ENCODE peak calls at places on chromosome 5, in eight cellular contexts. B is mammary epithelial cell, U is PC-3, O is uterus, W is heart left ventricle, Y is SK-N-SH, D is OCI-LY7, H is A673. K is an unnamed sample. For H3K4me1, the result is how much of the 10 kb centered on the place peaks cover.

GRCh38 chr5:122141751-122142150 is 12.4 kb downstream of the ZNF474 start:
- DNase-seq in B (no peak), U (no peak), O (no peak), W (no peak), Y (no peak), D (no peak), H (no peak), K (no peak)

GRCh38 chr5:76787237-76787636 is 31.6 kb upstream of the F2RL1 start:
- DNase-seq in B (peak), U (peak), O (peak), W (peak), Y (no peak), D (no peak), H (no peak), K (no peak)

GRCh38 chr5:139131881-139132480 is 66.2 kb downstream of the SIL1 start:
- DNase-seq in B (no peak), U (no peak), O (no peak), W (no peak), Y (no peak), D (no peak), H (no peak), K (no peak)

GRCh38 chr5:141604318-141604717 is 14.5 kb downstream of the DIAPH1 start:
- DNase-seq in B (peak), U (peak), O (peak), W (peak), Y (no peak), D (peak), H (peak), K (peak)

GRCh38 chr5:126851441-126852103 is 74.6 kb downstream of the LMNB1 start:
- DNase-seq in B (no peak), U (no peak), O (no peak), W (peak), Y (no peak), D (no peak), H (no peak), K (no peak)

GRCh38 chr5:37774912-37775483 is 64.8 kb downstream of the GDNF start:
- DNase-seq in B (peak), U (peak), O (no peak), W (no peak), Y (no peak), D (peak), H (peak), K (peak)

GRCh38 chr5:164600166-164600715 is 1094.8 kb downstream of the MAT2B start:
- DNase-seq in B (peak), U (peak), O (no peak), W (no peak), Y (no peak), D (no peak), H (no peak), K (no peak)

GRCh38 chr5:157918811-157919742 is 60.1 kb upstream of the CLINT1 start:
- DNase-seq in B (no peak), U (no peak), O (no peak), W (no peak), Y (no peak), D (peak), H (peak), K (peak)

GRCh38 chr5:133934822-133935793 is 33.3 kb downstream of the C5orf15 start:
- DNase-seq in B (no peak), U (no peak), O (no peak), W (no peak), Y (no peak), D (peak), H (peak), K (no peak)

GRCh38 chr5:132767150-132767549 is 9.9 kb downstream of the SEPTIN8 start:
- DNase-seq in B (no peak), U (no peak), O (no peak), W (no peak), Y (no peak), D (no peak), H (no peak), K (no peak)

GRCh38 chr5:102801375-102801774 is 46.3 kb downstream of the PAM start:
- DNase-seq in B (no peak), U (no peak), O (no peak), W (no peak), Y (no peak), D (no peak), H (peak), K (no peak)

GRCh38 chr5:155546075-155546474 is 532.5 kb downstream of the KIF4B start:
- DNase-seq in B (no peak), U (no peak), O (no peak), W (no peak), Y (no peak), D (no peak), H (no peak), K (no peak)

GRCh38 chr5:58259685-58260152 is 200.2 kb downstream of the PLK2 start:
- DNase-seq in B (peak), U (peak), O (no peak), W (no peak), Y (no peak), D (no peak), H (no peak), K (peak)

GRCh38 chr5:77259479-77259878 is 49.0 kb downstream of the PDE8B start:
- DNase-seq in B (no peak), U (no peak), O (no peak), W (no peak), Y (no peak), D (no peak), H (no peak), K (no peak)

GRCh38 chr5:64635056-64635686 is 55.1 kb upstream of the SHISAL2B start:
- DNase-seq in B (peak), U (peak), O (no peak), W (no peak), Y (peak), D (peak), H (peak), K (no peak)

GRCh38 chr5:55226027-55226933 is 835 bp downstream of the MCIDAS start:
- DNase-seq in B (peak), U (peak), O (no peak), W (no peak), Y (peak), D (peak), H (peak), K (no peak)

GRCh38 chr5:149503006-149503405 is 48.2 kb downstream of the CSNK1A1 start:
- DNase-seq in B (no peak), U (no peak), O (no peak), W (no peak), Y (no peak), D (no peak), H (no peak), K (no peak)

GRCh38 chr5:149504649-149505048 is 46.6 kb downstream of the CSNK1A1 start:
- DNase-seq in B (no peak), U (no peak), O (no peak), W (no peak), Y (no peak), D (no peak), H (no peak), K (no peak)

GRCh38 chr5:149498724-149499336 is 52.4 kb downstream of the CSNK1A1 start:
- DNase-seq in B (no peak), U (no peak), O (no peak), W (no peak), Y (no peak), D (no peak), H (no peak), K (peak)

GRCh38 chr5:149497357-149497756 is 53.9 kb downstream of the CSNK1A1 start:
- DNase-seq in B (no peak), U (peak), O (no peak), W (no peak), Y (no peak), D (no peak), H (no peak), K (peak)

GRCh38 chr5:149500922-149501582 is 50.2 kb downstream of the CSNK1A1 start:
- DNase-seq in B (no peak), U (no peak), O (no peak), W (no peak), Y (no peak), D (no peak), H (no peak), K (peak)
- H3K4me1 ChIP-seq in B (under half), U (under half), O (under half), W (under half), Y (under half), D (under half), H (under half), K (under half)

GRCh38 chr5:16549491-16550233 is 67.1 kb downstream of the RETREG1 start:
- DNase-seq in B (no peak), U (no peak), O (no peak), W (no peak), Y (no peak), D (no peak), H (no peak), K (no peak)

GRCh38 chr5:16548115-16548514 is 68.7 kb downstream of the RETREG1 start:
- DNase-seq in B (no peak), U (no peak), O (no peak), W (no peak), Y (no peak), D (no peak), H (no peak), K (no peak)

GRCh38 chr5:16550316-16550952 is 66.4 kb downstream of the RETREG1 start:
- DNase-seq in B (peak), U (peak), O (no peak), W (peak), Y (peak), D (peak), H (peak), K (peak)

GRCh38 chr5:16547200-16547842 is 69.5 kb downstream of the RETREG1 start:
- DNase-seq in B (no peak), U (no peak), O (no peak), W (no peak), Y (no peak), D (no peak), H (no peak), K (no peak)

DNA sequence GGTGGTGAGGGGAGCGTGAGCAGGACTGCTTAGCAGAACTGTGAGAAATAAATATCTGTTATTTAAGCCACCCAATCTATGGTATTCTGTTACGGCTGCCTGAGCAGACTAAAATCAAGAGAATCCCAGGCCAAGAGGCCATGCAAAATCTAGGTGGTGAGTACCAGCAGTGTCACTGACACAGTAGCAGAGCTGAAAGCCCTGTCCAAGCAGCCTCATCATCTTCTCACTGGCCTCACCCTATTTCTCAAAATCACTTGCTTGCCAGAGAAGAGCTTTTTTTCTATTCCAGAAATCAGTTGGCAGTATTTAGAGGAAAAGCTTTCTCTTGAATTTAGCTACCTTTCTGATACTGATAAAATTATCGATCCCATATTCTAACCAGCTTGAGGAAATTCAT is 68.0 kb downstream of the RETREG1 start:
- DNase-seq in B (no peak), U (no peak), O (no peak), W (no peak), Y (no peak), D (no peak), H (no peak), K (no peak)
- H3K4me1 ChIP-seq in B (under half), U (under half), O (under half), W (under half), Y (under half), D (under half), H (under half), K (under half)

DNA sequence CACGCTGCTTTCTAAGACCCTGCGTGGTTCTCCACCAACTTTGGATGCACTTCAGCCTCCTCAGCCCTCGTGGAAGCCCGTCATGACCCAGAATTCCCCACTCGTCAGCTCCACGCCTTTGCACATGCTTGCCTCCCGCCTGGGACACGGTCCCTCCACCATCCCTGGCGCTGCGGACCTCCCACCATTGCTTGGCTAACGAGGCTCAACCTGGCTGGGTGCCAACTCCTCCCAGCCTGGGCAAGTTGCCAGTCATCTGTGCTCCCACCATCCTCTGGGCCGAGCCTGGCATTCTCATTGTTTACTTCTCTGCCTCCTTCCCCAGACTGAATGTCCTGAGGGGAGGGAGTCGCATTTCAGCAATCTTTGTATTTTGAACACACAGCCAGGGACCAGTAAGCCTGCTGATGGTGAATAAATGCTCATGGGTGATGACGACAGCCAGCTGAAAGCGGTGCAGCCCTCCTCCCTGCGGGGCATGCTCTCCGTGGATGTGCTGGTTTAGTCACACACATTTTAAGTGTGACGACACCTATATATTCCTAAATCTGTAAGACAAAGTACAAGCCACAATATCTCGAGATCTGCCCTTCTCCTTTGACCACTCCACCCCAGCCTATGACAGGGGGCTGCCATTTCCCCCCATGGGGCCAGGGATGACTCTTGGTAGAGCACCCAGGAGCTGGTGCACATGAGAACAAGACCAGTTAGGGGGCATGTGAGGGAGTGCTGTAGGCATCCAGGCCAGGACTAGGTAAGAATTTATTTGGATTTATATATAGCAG is 37.6 kb downstream of the ANKRD33B start:
- DNase-seq in B (peak), U (peak), O (peak), W (peak), Y (peak), D (peak), H (peak), K (peak)
- H3K4me1 ChIP-seq in B (under half), U (under half), O (under half), W (under half), Y (under half), D (half or more), H (under half), K (under half)

DNA sequence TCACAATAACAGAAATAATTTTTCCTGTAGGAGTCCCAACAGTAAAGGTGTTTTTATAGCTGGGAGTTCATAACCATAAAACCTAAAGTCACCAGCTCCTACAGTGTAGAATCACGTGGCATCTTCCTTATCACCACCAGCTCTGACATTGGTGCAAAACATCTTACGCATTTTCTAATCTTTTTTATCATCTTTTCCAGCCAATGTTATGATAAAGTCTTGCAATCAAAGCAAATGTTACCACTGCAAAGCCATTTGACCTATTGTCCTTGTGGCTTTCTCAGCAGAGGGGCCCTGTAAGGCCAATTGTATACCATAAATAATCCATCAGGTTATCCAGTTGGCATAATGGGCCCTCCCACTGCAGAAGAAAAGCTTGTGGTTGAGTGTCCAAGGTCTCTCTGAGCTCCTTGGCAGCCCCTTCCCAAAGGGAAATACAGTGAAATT is 29.5 kb upstream of the CPEB4 start:
- DNase-seq in B (no peak), U (no peak), O (no peak), W (no peak), Y (no peak), D (no peak), H (no peak), K (no peak)
- H3K4me1 ChIP-seq in B (under half), U (under half), O (under half), W (under half), Y (under half), D (under half), H (under half), K (under half)

DNA sequence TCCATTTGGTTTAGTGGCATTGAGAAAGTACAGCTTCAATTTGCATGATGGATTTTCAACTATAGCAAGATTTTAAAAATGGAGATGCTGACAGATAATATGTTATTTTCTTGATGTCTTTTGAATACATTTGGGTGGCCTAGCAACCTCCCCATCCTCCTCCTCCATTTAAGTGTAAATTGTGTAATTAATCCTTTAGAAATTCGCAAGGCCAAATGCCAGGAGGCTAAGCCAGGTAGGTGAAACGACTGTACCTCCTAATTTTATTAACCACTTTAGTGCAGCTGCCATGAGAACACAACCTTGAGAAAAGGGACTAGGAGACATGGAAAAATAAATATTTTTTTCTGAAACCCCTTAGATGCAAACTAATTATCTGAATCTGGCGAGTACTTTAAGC is 248.8 kb downstream of the MRPS30 start:
- DNase-seq in B (no peak), U (no peak), O (no peak), W (no peak), Y (no peak), D (no peak), H (no peak), K (no peak)
- H3K4me1 ChIP-seq in B (under half), U (under half), O (under half), W (under half), Y (under half), D (under half), H (under half), K (under half)

GRCh38 chr5:44691811-44692210 is 116.9 kb upstream of the MRPS30 start:
- DNase-seq in B (peak), U (peak), O (no peak), W (no peak), Y (no peak), D (no peak), H (no peak), K (peak)

GRCh38 chr5:44695259-44695658 is 113.5 kb upstream of the MRPS30 start:
- DNase-seq in B (no peak), U (no peak), O (no peak), W (no peak), Y (no peak), D (no peak), H (no peak), K (no peak)

GRCh38 chr5:44697025-44697424 is 111.7 kb upstream of the MRPS30 start:
- DNase-seq in B (no peak), U (no peak), O (no peak), W (no peak), Y (no peak), D (no peak), H (no peak), K (no peak)
- H3K4me1 ChIP-seq in B (under half), U (under half), O (under half), W (under half), Y (under half), D (under half), H (under half), K (under half)

GRCh38 chr5:116516021-116516420 is 58.6 kb downstream of the SEMA6A start:
- DNase-seq in B (no peak), U (no peak), O (no peak), W (no peak), Y (peak), D (no peak), H (no peak), K (no peak)
- H3K4me1 ChIP-seq in B (under half), U (under half), O (under half), W (under half), Y (under half), D (under half), H (under half), K (under half)

GRCh38 chr5:170388240-170388639 is 927 bp downstream of the KCNMB1 start:
- DNase-seq in B (no peak), U (no peak), O (no peak), W (no peak), Y (no peak), D (no peak), H (no peak), K (no peak)
- H3K4me1 ChIP-seq in B (under half), U (under half), O (under half), W (under half), Y (under half), D (under half), H (under half), K (under half)

DNA sequence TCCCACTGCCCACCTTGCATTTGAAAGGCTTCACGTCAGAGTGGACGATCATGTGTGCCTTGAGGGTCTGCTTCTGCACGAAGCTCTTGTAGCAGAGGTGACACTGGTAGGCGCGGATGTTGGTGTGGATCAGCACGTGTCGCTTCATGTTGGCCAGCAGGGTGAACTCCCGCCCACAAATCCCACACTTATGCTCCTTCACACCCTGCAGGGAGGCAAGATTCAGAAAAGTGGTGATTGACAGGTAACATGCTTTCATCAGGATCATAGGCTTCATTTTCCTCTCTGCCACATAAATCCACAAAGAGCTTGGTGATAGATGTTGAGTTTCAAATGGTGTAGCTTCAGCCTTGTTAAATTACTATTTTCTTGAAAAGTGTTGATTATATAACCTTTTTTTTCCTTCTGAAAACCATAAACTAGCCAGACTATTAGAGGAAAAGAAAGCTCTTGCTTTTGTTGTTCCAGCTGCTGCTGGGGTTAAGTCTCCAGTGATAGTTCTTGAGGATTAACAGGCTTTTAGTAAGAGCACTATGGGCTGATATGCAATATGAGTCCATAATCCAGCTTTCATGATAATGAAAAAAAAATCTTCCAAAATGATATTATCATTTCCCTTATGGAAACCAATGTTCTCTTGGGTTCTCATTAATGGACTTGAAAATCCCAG is 50.7 kb downstream of the ZNF366 start:
- DNase-seq in B (no peak), U (no peak), O (no peak), W (no peak), Y (no peak), D (no peak), H (no peak), K (no peak)
- H3K4me1 ChIP-seq in B (under half), U (under half), O (under half), W (under half), Y (under half), D (under half), H (under half), K (under half)